ENCODE peak calls at places on chromosomes 5 and 9, in five cellular contexts. One of them, this sample, is unnamed.

GRCh38 chr5:150781706-150782614 is 3.4 kb downstream of the SMIM3 start:
- DNase-seq in HepG2: peak; percentile 78
- DNase-seq in K562: no peak
- DNase-seq in SK-N-SH: no peak
- DNase-seq in GM12878: no peak
- DNase-seq in this sample: no peak

GRCh38 chr9:16442622-16443021 is 427.8 kb downstream of the BNC2 start:
- DNase-seq in K562: no peak
- DNase-seq in SK-N-SH: no peak
- DNase-seq in HepG2: no peak
- DNase-seq in GM12878: no peak
- DNase-seq in this sample: no peak

GRCh38 chr5:78984020-78984610 is 995 bp downstream of the ARSB start:
- DNase-seq in HepG2: peak; percentile 13
- DNase-seq in GM12878: no peak
- DNase-seq in SK-N-SH: peak; percentile 29
- DNase-seq in K562: no peak
- DNase-seq in this sample: no peak

GRCh38 chr9:99925542-99925941 is 19.1 kb downstream of the STX17 start:
- DNase-seq in SK-N-SH: no peak
- DNase-seq in K562: no peak
- DNase-seq in GM12878: no peak
- DNase-seq in HepG2: no peak
- DNase-seq in this sample: no peak

GRCh38 chr9:136013524-136014034 is 52.4 kb upstream of the UBAC1 start:
- DNase-seq in HepG2: no peak
- DNase-seq in SK-N-SH: no peak
- DNase-seq in GM12878: no peak
- DNase-seq in K562: no peak
- DNase-seq in this sample: no peak

GRCh38 chr9:128899566-128900322 is 17.8 kb downstream of the LRRC8A start:
- DNase-seq in GM12878: no peak
- DNase-seq in HepG2: no peak
- DNase-seq in K562: no peak
- DNase-seq in SK-N-SH: no peak
- DNase-seq in this sample: no peak

GRCh38 chr9:111632051-111632450 is 917 bp downstream of the DNAJC25 start:
- DNase-seq in SK-N-SH: no peak
- DNase-seq in HepG2: peak; percentile 23
- DNase-seq in K562: no peak
- DNase-seq in GM12878: no peak
- DNase-seq in this sample: no peak

GRCh38 chr5:102955463-102955862 is 164.5 kb downstream of the GIN1 start:
- DNase-seq in SK-N-SH: no peak
- DNase-seq in HepG2: no peak
- DNase-seq in K562: no peak
- DNase-seq in GM12878: no peak
- DNase-seq in this sample: no peak

GRCh38 chr5:177361418-177362101 is 3.8 kb downstream of the RGS14 start:
- DNase-seq in HepG2: no peak
- DNase-seq in SK-N-SH: no peak
- DNase-seq in K562: no peak
- DNase-seq in GM12878: no peak
- DNase-seq in this sample: no peak

GRCh38 chr5:79794347-79794746 is 104.7 kb downstream of the CMYA5 start:
- DNase-seq in SK-N-SH: peak; percentile 18
- DNase-seq in HepG2: no peak
- DNase-seq in K562: no peak
- DNase-seq in GM12878: no peak
- DNase-seq in this sample: no peak

GRCh38 chr5:95141141-95141540 is 143.8 kb downstream of the MCTP1 start:
- DNase-seq in HepG2: no peak
- DNase-seq in GM12878: no peak
- DNase-seq in SK-N-SH: no peak
- DNase-seq in K562: no peak
- DNase-seq in this sample: no peak

GRCh38 chr5:169390265-169390664 is 89.3 kb upstream of the SLIT3 start:
- DNase-seq in GM12878: no peak
- DNase-seq in K562: no peak
- DNase-seq in SK-N-SH: no peak
- DNase-seq in HepG2: no peak
- DNase-seq in this sample: no peak

GRCh38 chr9:1050125-1050895 is at the start of gene DMRT2:
- DNase-seq in K562: peak; percentile 35
- DNase-seq in HepG2: peak; percentile 51
- DNase-seq in GM12878: no peak
- DNase-seq in SK-N-SH: peak; percentile 86
- DNase-seq in this sample: peak; percentile 0

GRCh38 chr5:116577064-116577788 is 2.6 kb upstream of the SEMA6A start:
- DNase-seq in HepG2: no peak
- DNase-seq in K562: no peak
- DNase-seq in SK-N-SH: no peak
- DNase-seq in GM12878: peak; percentile 92
- DNase-seq in this sample: no peak

GRCh38 chr5:113091622-113092021 is 115.0 kb downstream of the DCP2 start:
- DNase-seq in GM12878: no peak
- DNase-seq in SK-N-SH: no peak
- DNase-seq in HepG2: no peak
- DNase-seq in K562: no peak
- DNase-seq in this sample: no peak
- H3K79me2 ChIP-seq in GM12878: no peaks in the 10 kb centered on the region
- H3K79me2 ChIP-seq in SK-N-SH: no peaks in the 10 kb centered on the region
- H3K79me2 ChIP-seq in HepG2: no peaks in the 10 kb centered on the region
- H3K79me2 ChIP-seq in K562: no peaks in the 10 kb centered on the region
- H3K79me2 ChIP-seq in this sample: no peaks in the 10 kb centered on the region

GRCh38 chr9:21255538-21256212 is 15.9 kb upstream of the IFNA14 start:
- DNase-seq in K562: no peak
- DNase-seq in SK-N-SH: no peak
- DNase-seq in HepG2: no peak
- DNase-seq in GM12878: no peak
- DNase-seq in this sample: no peak

GRCh38 chr9:21251162-21251561 is 11.4 kb upstream of the IFNA14 start:
- DNase-seq in K562: no peak
- DNase-seq in SK-N-SH: no peak
- DNase-seq in GM12878: no peak
- DNase-seq in HepG2: no peak
- DNase-seq in this sample: no peak

GRCh38 chr9:21251638-21252037 is 11.8 kb upstream of the IFNA14 start:
- DNase-seq in HepG2: peak; percentile 42
- DNase-seq in SK-N-SH: no peak
- DNase-seq in GM12878: no peak
- DNase-seq in K562: no peak
- DNase-seq in this sample: no peak

DNA sequence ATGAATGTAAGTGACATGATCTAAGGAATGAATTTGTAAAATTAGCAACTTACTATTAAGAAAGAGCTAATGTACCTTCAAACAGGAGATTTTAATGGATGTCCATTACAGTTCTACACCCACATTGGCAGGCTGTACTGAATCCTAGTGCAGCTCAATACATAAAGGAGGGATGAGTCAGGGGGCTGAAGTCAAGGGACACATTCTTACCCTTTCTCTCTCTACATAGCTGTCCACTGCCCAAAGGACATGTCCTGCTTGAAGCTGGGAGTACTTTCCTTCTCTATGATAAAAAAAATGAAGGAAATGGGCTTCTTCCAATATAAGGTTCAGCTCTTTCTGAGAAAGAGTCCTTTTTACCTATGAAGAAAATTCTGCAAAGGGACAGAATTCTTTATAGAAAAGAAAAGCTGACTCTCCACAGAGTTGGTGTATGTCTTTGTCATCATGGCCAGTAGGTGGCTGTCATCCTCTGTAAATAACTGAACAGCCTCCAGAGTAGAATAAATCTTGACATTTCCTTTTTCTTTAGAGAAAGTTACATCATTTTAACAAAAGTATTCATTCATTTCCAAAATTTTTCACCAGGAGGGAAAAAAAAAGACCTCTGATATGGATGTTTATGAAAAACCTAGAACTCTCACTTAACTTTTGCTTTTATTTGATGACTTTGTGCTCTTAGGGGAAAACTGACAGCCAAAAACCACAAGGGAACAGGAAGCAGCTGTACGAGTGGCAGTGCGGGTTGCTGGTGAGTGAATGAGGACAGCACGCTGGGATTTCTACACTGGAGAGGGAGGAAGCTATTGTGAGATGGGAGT is 13.1 kb upstream of the IFNA14 start:
- DNase-seq in K562: no peak
- DNase-seq in SK-N-SH: peak; percentile 9
- DNase-seq in GM12878: no peak
- DNase-seq in HepG2: peak; percentile 10
- DNase-seq in this sample: peak; percentile 38
- TF ChIP-seq ZBTB33 in K562: no peak
- TF ChIP-seq ZBTB33 in SK-N-SH: no peak
- TF ChIP-seq ZBTB33 in GM12878: no peak
- TF ChIP-seq ZBTB33 in HepG2: no peak
- TF ChIP-seq ZBTB33 in this sample: no peak

GRCh38 chr9:91911681-91912080 is 38.3 kb downstream of the ROR2 start:
- DNase-seq in HepG2: no peak
- DNase-seq in GM12878: no peak
- DNase-seq in SK-N-SH: no peak
- DNase-seq in K562: no peak
- DNase-seq in this sample: no peak

GRCh38 chr9:91914404-91914803 is 35.6 kb downstream of the ROR2 start:
- DNase-seq in HepG2: no peak
- DNase-seq in K562: peak; percentile 64
- DNase-seq in SK-N-SH: no peak
- DNase-seq in GM12878: no peak
- DNase-seq in this sample: no peak

GRCh38 chr9:91913986-91914385 is 36.0 kb downstream of the ROR2 start:
- DNase-seq in HepG2: no peak
- DNase-seq in GM12878: no peak
- DNase-seq in SK-N-SH: no peak
- DNase-seq in K562: no peak
- DNase-seq in this sample: no peak

GRCh38 chr9:91914937-91915336 is 35.1 kb downstream of the ROR2 start:
- DNase-seq in HepG2: no peak
- DNase-seq in SK-N-SH: no peak
- DNase-seq in GM12878: no peak
- DNase-seq in K562: no peak
- DNase-seq in this sample: no peak

GRCh38 chr9:91913096-91913495 is 36.9 kb downstream of the ROR2 start:
- DNase-seq in HepG2: no peak
- DNase-seq in SK-N-SH: no peak
- DNase-seq in K562: no peak
- DNase-seq in GM12878: no peak
- DNase-seq in this sample: no peak
- H3K79me2 ChIP-seq in HepG2: no peaks in the 10 kb centered on the region
- H3K79me2 ChIP-seq in SK-N-SH: no peaks in the 10 kb centered on the region
- H3K79me2 ChIP-seq in K562: peaks cover 75% of the 10 kb centered on the region
- H3K79me2 ChIP-seq in GM12878: no peaks in the 10 kb centered on the region
- H3K79me2 ChIP-seq in this sample: peaks cover 8% of the 10 kb centered on the region

DNA sequence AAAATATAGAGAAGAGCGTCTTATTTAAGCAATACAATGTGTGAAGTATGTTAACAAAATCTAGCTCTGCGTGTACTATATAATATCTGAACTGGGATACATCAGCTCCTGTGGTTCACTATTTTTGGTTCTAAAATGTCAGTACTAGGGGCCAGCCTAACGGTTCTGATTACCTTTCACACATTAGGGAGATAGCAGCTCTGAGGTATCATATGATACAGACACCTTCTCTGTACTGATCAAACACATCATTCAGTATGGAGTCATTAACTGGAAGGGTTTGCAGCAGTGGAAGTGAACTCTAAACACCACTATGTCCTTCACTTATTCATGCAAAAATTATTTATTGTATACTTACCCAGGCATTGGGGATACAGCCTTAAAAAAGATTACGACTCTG is 2.1 kb upstream of the LNPEP start:
- DNase-seq in SK-N-SH: no peak
- DNase-seq in GM12878: no peak
- DNase-seq in HepG2: no peak
- DNase-seq in K562: no peak
- DNase-seq in this sample: no peak
- TF ChIP-seq ZBTB33 in SK-N-SH: no peak
- TF ChIP-seq ZBTB33 in GM12878: no peak
- TF ChIP-seq ZBTB33 in HepG2: no peak
- TF ChIP-seq ZBTB33 in K562: no peak
- TF ChIP-seq ZBTB33 in this sample: no peak

This sample was measured in HCT116.